ENCODE peak calls at places on chromosomes 2 and 18, in six cellular contexts. H, P, M, J, V and D are unnamed samples.

GRCh38 chr18:41720226-41720625 is 234.8 kb upstream of the PIK3C3 start:
- DNase-seq in H (no peak), P (no peak), M (no peak), J (no peak), V (no peak), D (no peak)

GRCh38 chr2:111028720-111029119 is 92.0 kb upstream of the BCL2L11 start:
- DNase-seq in H (no peak), P (no peak), M (no peak), J (no peak), V (no peak), D (no peak)

GRCh38 chr2:44389895-44390294 is 28.1 kb downstream of the CAMKMT start:
- DNase-seq in H (no peak), P (no peak), M (no peak), J (no peak), V (no peak), D (no peak)

GRCh38 chr18:69948919-69949537 is 1.4 kb upstream of the CD226 start:
- DNase-seq in H (peak; percentile 57), P (no peak), M (no peak), J (no peak), V (no peak), D (no peak)

GRCh38 chr2:150783896-150784295 is 296.4 kb upstream of the RND3 start:
- DNase-seq in H (no peak), P (no peak), M (no peak), J (no peak), V (no peak), D (no peak)

GRCh38 chr2:26605969-26606846 is 35.0 kb downstream of the CIB4 start:
- DNase-seq in H (no peak), P (no peak), M (peak; percentile 28), J (no peak), V (no peak), D (no peak)

GRCh38 chr18:23703057-23703986 is 14.1 kb downstream of the LAMA3 start:
- DNase-seq in H (peak; percentile 79), P (no peak), M (peak; percentile 67), J (no peak), V (peak; percentile 81), D (no peak)

GRCh38 chr2:9390151-9390850 is 33.0 kb downstream of the ITGB1BP1 start:
- DNase-seq in H (no peak), P (no peak), M (no peak), J (no peak), V (no peak), D (no peak)

GRCh38 chr2:16478817-16479216 is 186.8 kb downstream of the CYRIA start:
- DNase-seq in H (no peak), P (no peak), M (no peak), J (no peak), V (no peak), D (no peak)

GRCh38 chr2:66578067-66578852 is 143.3 kb downstream of the MEIS1 start:
- DNase-seq in H (peak; percentile 76), P (no peak), M (no peak), J (no peak), V (no peak), D (no peak)

GRCh38 chr2:158529379-158530110 is 72.8 kb downstream of the PKP4 start:
- DNase-seq in H (peak; percentile 80), P (no peak), M (no peak), J (no peak), V (peak; percentile 33), D (no peak)

GRCh38 chr2:231039821-231040364 is 2.6 kb downstream of the C2orf72 start:
- DNase-seq in H (no peak), P (no peak), M (no peak), J (no peak), V (no peak), D (no peak)

GRCh38 chr2:2933421-2933820 is 444.2 kb downstream of the EIPR1 start:
- DNase-seq in H (no peak), P (no peak), M (peak; percentile 74), J (no peak), V (no peak), D (no peak)

GRCh38 chr18:63206433-63207153 is 113.0 kb downstream of the BCL2 start:
- DNase-seq in H (no peak), P (no peak), M (no peak), J (no peak), V (no peak), D (no peak)
- H3K4me3 ChIP-seq in H (no peak overlapping the region), P (no peak overlapping the region), M (no peak overlapping the region), J (no peak overlapping the region), V (no peak overlapping the region), D (no peak overlapping the region)

DNA sequence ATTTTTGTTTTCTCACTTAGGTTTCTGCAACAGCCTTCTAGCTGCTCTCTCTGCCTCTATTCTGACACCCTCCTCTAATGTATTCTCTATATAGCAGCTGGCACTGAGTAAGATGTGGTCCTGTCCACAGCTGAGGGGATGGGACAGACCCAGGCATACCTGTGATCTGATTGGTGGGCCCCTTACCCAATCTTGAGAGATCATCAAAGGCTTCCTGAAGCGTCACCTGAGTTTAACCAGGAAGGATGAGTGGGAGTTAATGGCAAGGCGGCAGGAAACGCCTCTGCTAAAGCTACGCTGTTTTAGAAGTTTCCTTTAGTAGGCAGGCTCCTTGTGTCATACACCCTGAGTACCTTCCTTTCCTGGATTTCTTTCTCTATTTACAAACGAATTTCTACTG is 5.7 kb upstream of the TET3 start:
- DNase-seq in H (no peak), P (no peak), M (no peak), J (no peak), V (no peak), D (no peak)
- H3K4me3 ChIP-seq in H (no peak overlapping the region), P (no peak overlapping the region), M (no peak overlapping the region), J (no peak overlapping the region), V (no peak overlapping the region), D (no peak overlapping the region)

DNA sequence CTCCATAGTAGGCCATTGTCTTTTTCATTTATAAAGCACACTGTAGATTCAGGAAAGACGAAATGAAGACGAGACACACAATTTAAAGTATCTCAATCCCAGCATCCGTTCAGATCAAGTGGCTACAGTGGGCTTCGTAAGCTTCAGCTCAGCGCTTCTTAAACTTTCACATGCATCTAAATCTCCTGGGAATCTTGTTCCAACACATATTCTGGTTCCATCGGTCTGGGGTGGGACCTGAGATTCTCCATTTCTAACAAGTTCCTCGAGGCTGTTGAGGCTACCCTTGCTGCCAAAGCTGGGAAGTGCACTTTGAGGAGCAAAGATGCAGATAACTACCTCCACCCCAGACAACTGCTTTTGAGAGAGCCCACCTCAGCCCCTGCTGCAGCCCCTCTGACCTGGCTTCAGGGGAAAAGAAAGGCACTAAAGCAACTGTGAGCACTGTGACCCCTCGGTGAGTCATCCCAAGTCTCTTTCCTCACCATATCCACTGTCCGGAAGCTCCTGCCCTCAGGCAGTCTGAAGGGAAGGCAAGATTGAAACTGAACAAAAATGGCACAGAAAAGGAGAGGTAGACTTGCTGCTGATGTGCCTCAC is 201.1 kb upstream of the FBXO11 start:
- DNase-seq in H (peak; percentile 77), P (no peak), M (no peak), J (no peak), V (peak; percentile 70), D (peak; percentile 80)
- H3K4me3 ChIP-seq in H (no peak overlapping the region), P (no peak overlapping the region), M (peak overlapping the region; percentile 32), J (no peak overlapping the region), V (no peak overlapping the region), D (no peak overlapping the region)

GRCh38 chr2:64696631-64697030 is 42.9 kb upstream of the SERTAD2 start:
- DNase-seq in H (no peak), P (no peak), M (no peak), J (no peak), V (no peak), D (no peak)

GRCh38 chr2:64699712-64700111 is 46.0 kb upstream of the SERTAD2 start:
- DNase-seq in H (no peak), P (no peak), M (no peak), J (no peak), V (no peak), D (no peak)

GRCh38 chr2:64698668-64699444 is 45.1 kb upstream of the SERTAD2 start:
- DNase-seq in H (peak; percentile 94), P (no peak), M (no peak), J (no peak), V (peak; percentile 45), D (peak; percentile 82)

GRCh38 chr2:64697286-64698023 is 43.7 kb upstream of the SERTAD2 start:
- DNase-seq in H (peak; percentile 50), P (no peak), M (no peak), J (no peak), V (no peak), D (no peak)

GRCh38 chr2:64698068-64698645 is 44.4 kb upstream of the SERTAD2 start:
- DNase-seq in H (no peak), P (no peak), M (no peak), J (no peak), V (no peak), D (no peak)
- H3K4me3 ChIP-seq in H (no peak overlapping the region), P (no peak overlapping the region), M (no peak overlapping the region), J (no peak overlapping the region), V (no peak overlapping the region), D (no peak overlapping the region)

DNA sequence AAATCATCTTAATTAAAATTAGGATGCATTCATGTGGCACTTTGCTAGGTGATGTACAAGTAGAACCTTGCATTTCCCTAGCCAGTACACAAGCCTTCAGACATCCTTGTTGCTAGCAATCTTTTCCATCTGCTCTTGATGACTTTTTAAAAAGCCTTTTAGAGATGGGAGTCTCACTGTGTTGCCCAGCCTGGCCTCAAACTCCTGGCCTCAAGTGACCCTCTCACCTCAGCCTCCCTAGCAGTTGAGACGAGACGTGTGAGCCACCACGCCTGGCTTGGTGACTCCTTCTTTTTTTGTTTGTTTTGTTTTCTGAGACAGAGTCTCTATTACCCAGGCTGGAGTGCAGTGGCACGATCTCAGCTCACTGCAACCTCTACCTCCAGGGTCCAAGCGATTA is 1.7 kb upstream of the CCDC88A start:
- DNase-seq in H (no peak), P (no peak), M (no peak), J (no peak), V (no peak), D (no peak)
- H3K4me3 ChIP-seq in H (no peak overlapping the region), P (no peak overlapping the region), M (no peak overlapping the region), J (no peak overlapping the region), V (no peak overlapping the region), D (no peak overlapping the region)